ENCODE peak calls at places on chromosomes 16 and 17, in four cellular contexts. One of them, this sample, is unnamed.

GRCh38 chr16:49453983-49454382 is 80.4 kb downstream of the C16orf78 start:
- DNase-seq in GM12891: no peak
- DNase-seq in K562: peak; percentile 18
- DNase-seq in GM12878: no peak
- DNase-seq in this sample: no peak

GRCh38 chr17:17877548-17878358 is 41.0 kb upstream of the SREBF1 start:
- DNase-seq in GM12891: no peak
- DNase-seq in K562: no peak
- DNase-seq in GM12878: no peak
- DNase-seq in this sample: no peak

GRCh38 chr16:19735074-19735867 is 17.2 kb downstream of the IQCK start:
- DNase-seq in GM12891: no peak
- DNase-seq in K562: no peak
- DNase-seq in GM12878: no peak
- DNase-seq in this sample: no peak

GRCh38 chr16:66383551-66383950 is 17.1 kb downstream of the CDH5 start:
- DNase-seq in GM12891: no peak
- DNase-seq in K562: no peak
- DNase-seq in GM12878: no peak
- DNase-seq in this sample: no peak

GRCh38 chr17:66543526-66543925 is 241.1 kb downstream of the PRKCA start:
- DNase-seq in GM12891: no peak
- DNase-seq in K562: no peak
- DNase-seq in GM12878: no peak
- DNase-seq in this sample: no peak

GRCh38 chr17:81050645-81051625 is 16.0 kb downstream of the BAIAP2 start:
- DNase-seq in GM12891: no peak
- DNase-seq in K562: no peak
- DNase-seq in GM12878: no peak
- DNase-seq in this sample: peak; percentile 85

GRCh38 chr17:32870027-32870670 is 6.8 kb downstream of the MYO1D start:
- DNase-seq in GM12891: no peak
- DNase-seq in K562: no peak
- DNase-seq in GM12878: no peak
- DNase-seq in this sample: no peak

GRCh38 chr17:81631482-81631881 is 5.4 kb downstream of the NPLOC4 start:
- DNase-seq in GM12891: no peak
- DNase-seq in K562: no peak
- DNase-seq in GM12878: no peak
- DNase-seq in this sample: no peak

GRCh38 chr16:80176114-80176513 is 364.7 kb upstream of the DYNLRB2 start:
- DNase-seq in GM12891: no peak
- DNase-seq in K562: no peak
- DNase-seq in GM12878: no peak
- DNase-seq in this sample: no peak

GRCh38 chr17:49501496-49501895 is 6.4 kb downstream of the NGFR start:
- DNase-seq in GM12891: no peak
- DNase-seq in K562: no peak
- DNase-seq in GM12878: no peak
- DNase-seq in this sample: no peak

GRCh38 chr16:56481468-56482112 is 30.2 kb downstream of the OGFOD1 start:
- DNase-seq in GM12891: no peak
- DNase-seq in K562: no peak
- DNase-seq in GM12878: no peak
- DNase-seq in this sample: no peak

GRCh38 chr16:22323173-22323997 is 26.2 kb downstream of the POLR3E start:
- DNase-seq in GM12891: no peak
- DNase-seq in K562: no peak
- DNase-seq in GM12878: no peak
- DNase-seq in this sample: no peak

GRCh38 chr17:79366988-79367571 is 243.8 kb downstream of the RBFOX3 start:
- DNase-seq in GM12891: no peak
- DNase-seq in K562: no peak
- DNase-seq in GM12878: no peak
- DNase-seq in this sample: no peak

GRCh38 chr17:79779088-79779529 is 1.2 kb downstream of the CBX2 start:
- DNase-seq in GM12891: no peak
- DNase-seq in K562: peak; percentile 70
- DNase-seq in GM12878: no peak
- DNase-seq in this sample: no peak

GRCh38 chr16:66006485-66006884 is 360.0 kb upstream of the CDH5 start:
- DNase-seq in GM12891: no peak
- DNase-seq in K562: no peak
- DNase-seq in GM12878: no peak
- DNase-seq in this sample: no peak

GRCh38 chr16:4213721-4214120 is 28.2 kb downstream of the SRL start:
- DNase-seq in GM12891: no peak
- DNase-seq in K562: no peak
- DNase-seq in GM12878: no peak
- DNase-seq in this sample: no peak

GRCh38 chr16:56558024-56558747 is 6.7 kb upstream of the MT4 start:
- DNase-seq in GM12891: no peak
- DNase-seq in K562: no peak
- DNase-seq in GM12878: no peak
- DNase-seq in this sample: no peak

GRCh38 chr16:3013491-3013951 is 798 bp downstream of the CLDN9 start:
- DNase-seq in GM12891: no peak
- DNase-seq in K562: no peak
- DNase-seq in GM12878: no peak
- DNase-seq in this sample: no peak

GRCh38 chr17:68461122-68461539 is 3.8 kb upstream of the WIPI1 start:
- DNase-seq in GM12891: no peak
- DNase-seq in K562: no peak
- DNase-seq in GM12878: no peak
- DNase-seq in this sample: no peak

GRCh38 chr16:87963400-87963799 is 12.2 kb downstream of the BANP start:
- DNase-seq in GM12891: no peak
- DNase-seq in K562: no peak
- DNase-seq in GM12878: no peak
- DNase-seq in this sample: no peak

GRCh38 chr17:73539176-73539575 is 105.1 kb downstream of the SDK2 start:
- DNase-seq in GM12891: no peak
- DNase-seq in K562: no peak
- DNase-seq in GM12878: no peak
- DNase-seq in this sample: no peak

GRCh38 chr17:77696720-77697460 is 261.6 kb upstream of the TNRC6C start:
- DNase-seq in GM12891: no peak
- DNase-seq in K562: no peak
- DNase-seq in GM12878: no peak
- DNase-seq in this sample: no peak

GRCh38 chr16:86294535-86294934 is 215.8 kb upstream of the FOXF1 start:
- DNase-seq in GM12891: no peak
- DNase-seq in K562: no peak
- DNase-seq in GM12878: no peak
- DNase-seq in this sample: no peak

DNA sequence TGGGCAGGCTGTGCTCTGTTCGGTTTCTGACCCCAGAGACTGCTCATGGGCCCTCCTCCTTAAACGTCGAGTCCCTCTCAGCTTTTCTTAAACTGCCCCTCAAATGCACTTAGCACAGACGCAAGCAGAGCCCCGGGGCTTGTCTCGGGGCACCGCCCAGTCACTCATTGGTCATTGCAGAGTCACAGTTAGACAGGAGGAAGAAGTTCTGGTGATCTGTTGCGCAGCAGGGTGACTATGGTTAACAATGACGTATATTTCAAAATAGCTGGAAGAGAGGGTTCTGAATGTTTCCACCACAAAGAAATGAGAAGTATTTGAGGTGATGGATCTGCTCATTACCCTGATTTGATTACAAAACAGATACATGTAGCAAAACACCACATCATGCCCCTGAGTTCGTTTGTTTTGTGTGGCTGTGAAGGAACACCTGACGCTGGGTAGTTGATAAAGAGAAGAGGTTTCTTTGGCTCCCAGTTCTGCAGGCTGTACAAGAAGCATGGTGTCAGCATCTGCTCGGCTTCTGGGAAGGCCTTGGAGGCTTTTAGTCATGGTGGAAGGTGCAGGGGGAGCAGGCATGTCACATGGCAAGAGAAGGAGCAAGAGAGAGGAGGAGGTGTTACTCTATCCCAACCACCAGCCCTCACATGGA is 387.4 kb downstream of the CPPED1 start:
- DNase-seq in GM12891: no peak
- DNase-seq in K562: peak; percentile 43
- DNase-seq in GM12878: no peak
- DNase-seq in this sample: peak; percentile 81
- TF ChIP-seq SPI1 in GM12891: no peak
- TF ChIP-seq SPI1 in K562: no peak
- TF ChIP-seq SPI1 in GM12878: no peak
- TF ChIP-seq SPI1 in this sample: no peak

GRCh38 chr17:34254651-34255380 is at the start of gene CCL2:
- DNase-seq in GM12891: no peak
- DNase-seq in K562: peak; percentile 50
- DNase-seq in GM12878: no peak
- DNase-seq in this sample: peak; percentile 48
- TF ChIP-seq SPI1 in GM12891: no peak
- TF ChIP-seq SPI1 in K562: no peak
- TF ChIP-seq SPI1 in GM12878: no peak
- TF ChIP-seq SPI1 in this sample: no peak

GRCh38 chr17:57966875-57967274 is 11.7 kb upstream of the CUEDC1 start:
- DNase-seq in GM12891: no peak
- DNase-seq in K562: no peak
- DNase-seq in GM12878: no peak
- DNase-seq in this sample: no peak
- TF ChIP-seq SPI1 in GM12891: no peak
- TF ChIP-seq SPI1 in K562: no peak
- TF ChIP-seq SPI1 in GM12878: no peak
- TF ChIP-seq SPI1 in this sample: no peak

GRCh38 chr16:17951273-17951845 is 385.2 kb downstream of the NPIPA8 start:
- DNase-seq in GM12891: no peak
- DNase-seq in K562: no peak
- DNase-seq in GM12878: no peak
- DNase-seq in this sample: no peak
- TF ChIP-seq SPI1 in GM12891: no peak
- TF ChIP-seq SPI1 in K562: no peak
- TF ChIP-seq SPI1 in GM12878: no peak
- TF ChIP-seq SPI1 in this sample: no peak

GRCh38 chr17:20173091-20173490 is 163.9 kb downstream of the SPECC1 start:
- DNase-seq in GM12891: no peak
- DNase-seq in K562: no peak
- DNase-seq in GM12878: no peak
- DNase-seq in this sample: no peak
- TF ChIP-seq SPI1 in GM12891: no peak
- TF ChIP-seq SPI1 in K562: no peak
- TF ChIP-seq SPI1 in GM12878: no peak
- TF ChIP-seq SPI1 in this sample: no peak

GRCh38 chr17:13435230-13435629 is 166.5 kb downstream of the HS3ST3A1 start:
- DNase-seq in GM12891: no peak
- DNase-seq in K562: no peak
- DNase-seq in GM12878: no peak
- DNase-seq in this sample: no peak

DNA sequence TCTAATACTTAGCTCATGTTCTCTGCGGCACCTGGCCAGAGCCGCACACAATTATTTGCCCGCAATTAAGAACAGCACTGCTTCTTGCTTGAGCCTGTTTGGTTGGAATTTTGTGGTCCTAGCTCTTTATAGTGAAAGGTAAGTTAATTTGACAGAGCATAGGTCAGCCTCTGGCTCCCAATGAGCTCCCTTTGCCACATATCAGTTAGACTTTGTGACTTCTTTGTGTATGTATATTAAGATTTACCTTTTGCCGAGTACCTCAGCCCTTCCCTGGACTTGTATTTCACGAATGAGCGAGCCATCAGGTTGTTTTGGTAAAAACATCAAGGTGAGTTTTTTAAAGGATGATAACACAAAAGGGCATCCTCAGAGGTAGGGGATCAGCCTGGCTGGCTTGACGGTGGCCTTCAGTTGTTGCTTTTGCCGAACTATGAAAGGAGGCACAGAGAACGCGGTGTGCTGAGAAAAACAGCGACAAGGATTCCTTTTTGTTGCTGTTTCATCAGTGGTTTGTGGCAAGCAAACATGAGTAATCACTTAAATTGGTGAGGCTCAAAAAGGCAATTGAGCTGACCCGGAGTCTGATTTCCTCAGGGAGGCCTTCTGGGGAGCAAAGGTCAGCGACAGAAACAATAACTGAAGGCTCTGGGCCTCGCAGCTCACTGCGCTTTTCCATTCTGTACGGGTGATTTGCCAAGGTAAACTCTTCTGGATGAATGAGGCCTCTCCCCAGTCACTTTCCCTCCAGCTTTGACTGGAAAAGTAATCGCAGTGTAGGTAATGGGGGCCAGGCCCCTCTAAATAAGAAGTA is 163.6 kb downstream of the HS3ST3A1 start:
- DNase-seq in GM12891: no peak
- DNase-seq in K562: no peak
- DNase-seq in GM12878: no peak
- DNase-seq in this sample: no peak
- TF ChIP-seq SPI1 in GM12891: no peak
- TF ChIP-seq SPI1 in K562: no peak
- TF ChIP-seq SPI1 in GM12878: no peak
- TF ChIP-seq SPI1 in this sample: no peak

GRCh38 chr16:53827741-53828140 is 123.8 kb downstream of the FTO start:
- DNase-seq in GM12891: no peak
- DNase-seq in K562: no peak
- DNase-seq in GM12878: no peak
- DNase-seq in this sample: no peak
- TF ChIP-seq SPI1 in GM12891: no peak
- TF ChIP-seq SPI1 in K562: no peak
- TF ChIP-seq SPI1 in GM12878: no peak
- TF ChIP-seq SPI1 in this sample: no peak

GRCh38 chr17:50581316-50581715 is 20.8 kb downstream of the CACNA1G start:
- DNase-seq in GM12891: no peak
- DNase-seq in K562: no peak
- DNase-seq in GM12878: no peak
- DNase-seq in this sample: no peak
- TF ChIP-seq SPI1 in GM12891: no peak
- TF ChIP-seq SPI1 in K562: no peak
- TF ChIP-seq SPI1 in GM12878: no peak
- TF ChIP-seq SPI1 in this sample: no peak

DNA sequence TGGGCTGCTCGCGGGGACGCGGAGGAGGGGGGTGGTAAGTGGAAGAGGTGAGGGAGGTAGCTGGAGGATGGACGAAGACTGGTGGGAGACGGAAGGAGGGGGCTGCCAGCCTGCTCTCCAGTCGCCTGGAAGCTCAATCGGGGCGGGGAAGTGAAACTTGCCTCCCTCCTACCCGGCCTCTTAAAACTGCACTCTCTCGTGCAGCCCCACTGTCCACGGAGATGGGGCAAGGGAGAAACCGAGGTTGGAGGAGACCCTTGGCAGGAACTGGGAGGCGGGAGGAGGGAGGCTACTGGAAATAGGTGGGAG is 1.1 kb downstream of the SOX9 start:
- DNase-seq in GM12891: no peak
- DNase-seq in K562: no peak
- DNase-seq in GM12878: no peak
- DNase-seq in this sample: no peak
- TF ChIP-seq SPI1 in GM12891: peak; percentile 85
- TF ChIP-seq SPI1 in K562: no peak
- TF ChIP-seq SPI1 in GM12878: peak; percentile 78
- TF ChIP-seq SPI1 in this sample: no peak

DNA sequence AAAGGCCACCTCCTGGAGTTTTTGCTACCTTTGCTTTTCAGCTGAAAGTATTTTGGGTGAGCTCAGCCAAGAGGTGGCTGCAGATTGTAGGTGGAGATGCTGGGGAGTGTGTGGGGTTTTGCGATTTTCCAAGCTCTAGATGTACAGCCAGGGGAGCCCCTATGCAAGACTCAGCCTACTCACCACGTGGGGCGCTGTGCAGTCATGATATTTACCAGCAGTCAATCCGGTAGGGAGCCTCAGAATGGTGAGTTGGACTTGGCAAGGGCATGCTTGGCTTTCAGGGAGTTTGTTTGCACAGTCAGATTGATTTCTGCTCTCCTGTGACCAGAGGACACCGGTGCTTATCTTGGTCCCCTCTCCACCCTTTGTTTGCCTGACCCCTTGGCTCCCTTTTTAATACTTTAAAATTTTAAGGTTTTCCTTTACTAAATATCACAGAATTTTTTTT is 175.3 kb downstream of the UTP18 start:
- DNase-seq in GM12891: peak; percentile 13
- DNase-seq in K562: peak; percentile 62
- DNase-seq in GM12878: no peak
- DNase-seq in this sample: peak; percentile 36
- TF ChIP-seq SPI1 in GM12891: no peak
- TF ChIP-seq SPI1 in K562: no peak
- TF ChIP-seq SPI1 in GM12878: no peak
- TF ChIP-seq SPI1 in this sample: no peak